ENCODE peak calls at places on chromosomes 1 and 21, in six cellular contexts. One of them, this sample, is unnamed.

GRCh38 chr1:67803380-67804279 is 29.6 kb downstream of the GNG12 start:
- DNase-seq in germinal center: no peak
- DNase-seq in Daoy: peak; percentile 11
- DNase-seq in HS-5: no peak
- DNase-seq in A549: no peak
- DNase-seq in naive thymus-derived CD4-positive, alpha-beta T cell: no peak
- DNase-seq in this sample: no peak

GRCh38 chr1:39105061-39105840 is 79.1 kb downstream of the NDUFS5 start:
- DNase-seq in A549: peak; percentile 38
- DNase-seq in germinal center: peak; percentile 75
- DNase-seq in Daoy: peak; percentile 85
- DNase-seq in HS-5: no peak
- DNase-seq in naive thymus-derived CD4-positive, alpha-beta T cell: peak; percentile 52
- DNase-seq in this sample: peak; percentile 91

GRCh38 chr1:207397525-207397926 is 56.6 kb upstream of the CR2 start:
- DNase-seq in germinal center: no peak
- DNase-seq in A549: peak; percentile 5
- DNase-seq in HS-5: no peak
- DNase-seq in Daoy: no peak
- DNase-seq in naive thymus-derived CD4-positive, alpha-beta T cell: no peak
- DNase-seq in this sample: no peak

GRCh38 chr1:162011337-162012012 is 12.2 kb downstream of the OLFML2B start:
- DNase-seq in HS-5: no peak
- DNase-seq in naive thymus-derived CD4-positive, alpha-beta T cell: no peak
- DNase-seq in Daoy: no peak
- DNase-seq in A549: no peak
- DNase-seq in germinal center: no peak
- DNase-seq in this sample: no peak

GRCh38 chr21:32687946-32688345 is 39.9 kb downstream of the SYNJ1 start:
- DNase-seq in HS-5: no peak
- DNase-seq in naive thymus-derived CD4-positive, alpha-beta T cell: no peak
- DNase-seq in Daoy: no peak
- DNase-seq in A549: no peak
- DNase-seq in germinal center: no peak
- DNase-seq in this sample: no peak

GRCh38 chr1:164589961-164590507 is 31.1 kb downstream of the PBX1 start:
- DNase-seq in germinal center: no peak
- DNase-seq in naive thymus-derived CD4-positive, alpha-beta T cell: no peak
- DNase-seq in Daoy: no peak
- DNase-seq in A549: no peak
- DNase-seq in HS-5: no peak
- DNase-seq in this sample: no peak

GRCh38 chr1:83846138-83846537 is 152.8 kb downstream of the TTLL7 start:
- DNase-seq in naive thymus-derived CD4-positive, alpha-beta T cell: no peak
- DNase-seq in germinal center: no peak
- DNase-seq in Daoy: no peak
- DNase-seq in A549: no peak
- DNase-seq in HS-5: no peak
- DNase-seq in this sample: no peak

GRCh38 chr21:41345934-41346685 is 15.7 kb upstream of the MX2 start:
- DNase-seq in naive thymus-derived CD4-positive, alpha-beta T cell: no peak
- DNase-seq in HS-5: no peak
- DNase-seq in germinal center: no peak
- DNase-seq in Daoy: peak; percentile 70
- DNase-seq in A549: no peak
- DNase-seq in this sample: no peak

GRCh38 chr1:12038356-12039140 is 19.2 kb downstream of the MIIP start:
- DNase-seq in Daoy: peak; percentile 43
- DNase-seq in naive thymus-derived CD4-positive, alpha-beta T cell: no peak
- DNase-seq in HS-5: no peak
- DNase-seq in A549: no peak
- DNase-seq in germinal center: no peak
- DNase-seq in this sample: no peak

GRCh38 chr1:45802343-45803298 is 791 bp upstream of the MAST2 start:
- DNase-seq in HS-5: peak; percentile 87
- DNase-seq in naive thymus-derived CD4-positive, alpha-beta T cell: no peak
- DNase-seq in A549: peak; percentile 86
- DNase-seq in Daoy: peak; percentile 97
- DNase-seq in germinal center: peak; percentile 25
- DNase-seq in this sample: peak; percentile 93

GRCh38 chr1:41109316-41110263 is 88.1 kb upstream of the SLFNL1 start:
- DNase-seq in A549: peak; percentile 74
- DNase-seq in naive thymus-derived CD4-positive, alpha-beta T cell: no peak
- DNase-seq in HS-5: peak; percentile 91
- DNase-seq in germinal center: no peak
- DNase-seq in Daoy: peak; percentile 74
- DNase-seq in this sample: peak; percentile 59

GRCh38 chr1:45530632-45531135 is 9.0 kb upstream of the PRDX1 start:
- DNase-seq in Daoy: no peak
- DNase-seq in HS-5: no peak
- DNase-seq in naive thymus-derived CD4-positive, alpha-beta T cell: no peak
- DNase-seq in germinal center: no peak
- DNase-seq in A549: no peak
- DNase-seq in this sample: no peak

GRCh38 chr1:188782220-188782841 is 1695.3 kb downstream of the BRINP3 start:
- DNase-seq in HS-5: peak; percentile 16
- DNase-seq in germinal center: no peak
- DNase-seq in A549: peak; percentile 72
- DNase-seq in naive thymus-derived CD4-positive, alpha-beta T cell: no peak
- DNase-seq in Daoy: peak; percentile 64
- DNase-seq in this sample: no peak

GRCh38 chr21:42404534-42404933 is 832 bp downstream of the UBASH3A start:
- DNase-seq in A549: no peak
- DNase-seq in HS-5: no peak
- DNase-seq in germinal center: no peak
- DNase-seq in Daoy: no peak
- DNase-seq in naive thymus-derived CD4-positive, alpha-beta T cell: no peak
- DNase-seq in this sample: no peak

GRCh38 chr1:16043521-16043920 is at the start of gene CLCNKB:
- DNase-seq in A549: no peak
- DNase-seq in naive thymus-derived CD4-positive, alpha-beta T cell: no peak
- DNase-seq in germinal center: no peak
- DNase-seq in HS-5: no peak
- DNase-seq in Daoy: no peak
- DNase-seq in this sample: no peak

GRCh38 chr1:186768906-186769305 is 59.8 kb upstream of the PLA2G4A start:
- DNase-seq in Daoy: no peak
- DNase-seq in germinal center: no peak
- DNase-seq in naive thymus-derived CD4-positive, alpha-beta T cell: no peak
- DNase-seq in A549: no peak
- DNase-seq in HS-5: no peak
- DNase-seq in this sample: no peak

GRCh38 chr1:223707270-223708000 is 4.9 kb upstream of the CAPN2 start:
- DNase-seq in germinal center: no peak
- DNase-seq in Daoy: peak; percentile 97
- DNase-seq in HS-5: peak; percentile 97
- DNase-seq in A549: peak; percentile 97
- DNase-seq in naive thymus-derived CD4-positive, alpha-beta T cell: no peak
- DNase-seq in this sample: peak; percentile 86

GRCh38 chr1:30864681-30865080 is 43.9 kb downstream of the SDC3 start:
- DNase-seq in germinal center: no peak
- DNase-seq in A549: no peak
- DNase-seq in naive thymus-derived CD4-positive, alpha-beta T cell: no peak
- DNase-seq in Daoy: no peak
- DNase-seq in HS-5: no peak
- DNase-seq in this sample: no peak

GRCh38 chr1:230849451-230850194 is 18.7 kb downstream of the C1orf198 start:
- DNase-seq in naive thymus-derived CD4-positive, alpha-beta T cell: no peak
- DNase-seq in A549: peak; percentile 11
- DNase-seq in germinal center: no peak
- DNase-seq in HS-5: peak; percentile 65
- DNase-seq in Daoy: peak; percentile 85
- DNase-seq in this sample: peak; percentile 93

GRCh38 chr1:64471218-64471719 is 1.3 kb downstream of the CACHD1 start:
- DNase-seq in A549: no peak
- DNase-seq in naive thymus-derived CD4-positive, alpha-beta T cell: peak; percentile 12
- DNase-seq in germinal center: no peak
- DNase-seq in HS-5: no peak
- DNase-seq in Daoy: peak; percentile 49
- DNase-seq in this sample: peak; percentile 43

GRCh38 chr1:88462481-88463261 is 221.4 kb upstream of the PKN2 start:
- DNase-seq in Daoy: peak; percentile 82
- DNase-seq in germinal center: peak; percentile 3
- DNase-seq in A549: peak; percentile 10
- DNase-seq in naive thymus-derived CD4-positive, alpha-beta T cell: no peak
- DNase-seq in HS-5: peak; percentile 32
- DNase-seq in this sample: no peak

GRCh38 chr1:227240983-227241382 is 77.3 kb downstream of the CDC42BPA start:
- DNase-seq in Daoy: no peak
- DNase-seq in A549: no peak
- DNase-seq in HS-5: no peak
- DNase-seq in naive thymus-derived CD4-positive, alpha-beta T cell: no peak
- DNase-seq in germinal center: no peak
- DNase-seq in this sample: no peak

GRCh38 chr1:205633421-205633976 is 1.7 kb upstream of the ELK4 start:
- DNase-seq in HS-5: no peak
- DNase-seq in germinal center: no peak
- DNase-seq in A549: no peak
- DNase-seq in Daoy: no peak
- DNase-seq in naive thymus-derived CD4-positive, alpha-beta T cell: no peak
- DNase-seq in this sample: no peak

GRCh38 chr1:41672173-41672572 is 187.7 kb upstream of the EDN2 start:
- DNase-seq in naive thymus-derived CD4-positive, alpha-beta T cell: no peak
- DNase-seq in A549: peak; percentile 37
- DNase-seq in Daoy: peak; percentile 91
- DNase-seq in HS-5: peak; percentile 68
- DNase-seq in germinal center: no peak
- DNase-seq in this sample: no peak

GRCh38 chr1:244370060-244370637 is 81.6 kb downstream of the ADSS2 start:
- DNase-seq in germinal center: no peak
- DNase-seq in A549: no peak
- DNase-seq in HS-5: no peak
- DNase-seq in Daoy: no peak
- DNase-seq in naive thymus-derived CD4-positive, alpha-beta T cell: no peak
- DNase-seq in this sample: no peak

GRCh38 chr1:101278845-101279244 is 42.0 kb downstream of the S1PR1 start:
- DNase-seq in A549: no peak
- DNase-seq in naive thymus-derived CD4-positive, alpha-beta T cell: no peak
- DNase-seq in germinal center: no peak
- DNase-seq in HS-5: no peak
- DNase-seq in Daoy: no peak
- DNase-seq in this sample: no peak

GRCh38 chr1:5914676-5915285 is 77.4 kb downstream of the NPHP4 start:
- DNase-seq in naive thymus-derived CD4-positive, alpha-beta T cell: no peak
- DNase-seq in germinal center: no peak
- DNase-seq in A549: no peak
- DNase-seq in HS-5: no peak
- DNase-seq in Daoy: no peak
- DNase-seq in this sample: peak; percentile 61

GRCh38 chr1:23618586-23619083 is 59.3 kb upstream of the ID3 start:
- DNase-seq in A549: no peak
- DNase-seq in naive thymus-derived CD4-positive, alpha-beta T cell: no peak
- DNase-seq in Daoy: no peak
- DNase-seq in germinal center: no peak
- DNase-seq in HS-5: no peak
- DNase-seq in this sample: no peak

GRCh38 chr1:45654540-45655280 is 30.9 kb upstream of the CCDC17 start:
- DNase-seq in germinal center: no peak
- DNase-seq in Daoy: no peak
- DNase-seq in A549: no peak
- DNase-seq in HS-5: no peak
- DNase-seq in naive thymus-derived CD4-positive, alpha-beta T cell: no peak
- DNase-seq in this sample: no peak

GRCh38 chr1:26993237-26994019 is at the start of gene TRNP1:
- DNase-seq in naive thymus-derived CD4-positive, alpha-beta T cell: peak; percentile 50
- DNase-seq in Daoy: peak; percentile 81
- DNase-seq in germinal center: peak; percentile 95
- DNase-seq in HS-5: no peak
- DNase-seq in A549: peak; percentile 91
- DNase-seq in this sample: peak; percentile 79

GRCh38 chr1:77037990-77038389 is 170.7 kb downstream of the ST6GALNAC5 start:
- DNase-seq in germinal center: no peak
- DNase-seq in Daoy: no peak
- DNase-seq in A549: no peak
- DNase-seq in naive thymus-derived CD4-positive, alpha-beta T cell: no peak
- DNase-seq in HS-5: no peak
- DNase-seq in this sample: no peak

GRCh38 chr21:43884012-43884860 is 19.2 kb downstream of the AGPAT3 start:
- DNase-seq in Daoy: peak; percentile 56
- DNase-seq in germinal center: no peak
- DNase-seq in naive thymus-derived CD4-positive, alpha-beta T cell: no peak
- DNase-seq in A549: peak; percentile 20
- DNase-seq in HS-5: no peak
- DNase-seq in this sample: peak; percentile 45

GRCh38 chr21:35198982-35199732 is 150.1 kb upstream of the RUNX1 start:
- DNase-seq in HS-5: no peak
- DNase-seq in Daoy: no peak
- DNase-seq in A549: no peak
- DNase-seq in naive thymus-derived CD4-positive, alpha-beta T cell: no peak
- DNase-seq in germinal center: no peak
- DNase-seq in this sample: no peak